ENCODE peak calls at places on chromosomes 6 and 20, in six cellular contexts. I is endothelial cell of umbilical vein, T is GM12878, V is A549, W is HepG2, X is K562. C is an unnamed sample.

GRCh38 chr20:13525225-13525940 is 113.3 kb downstream of the TASP1 start:
- DNase-seq in T (no peak), V (peak; percentile 87), W (peak; percentile 68), X (no peak), I (peak; percentile 57), C (no peak)

GRCh38 chr6:161748535-161749386 is 474.9 kb upstream of the AGPAT4 start:
- DNase-seq in V (peak; percentile 20), I (peak; percentile 5), T (no peak), X (peak; percentile 53), W (peak; percentile 28), C (peak; percentile 50)

GRCh38 chr6:24876496-24877465 is 59.0 kb downstream of the RIPOR2 start:
- DNase-seq in X (no peak), I (no peak), W (no peak), V (no peak), T (no peak), C (no peak)

GRCh38 chr6:21999012-21999528 is 297.8 kb downstream of the PRL start:
- DNase-seq in X (no peak), T (no peak), I (peak; percentile 89), V (no peak), W (no peak), C (no peak)

GRCh38 chr20:22339091-22339881 is 245.1 kb downstream of the FOXA2 start:
- DNase-seq in T (no peak), V (peak; percentile 91), X (peak; percentile 29), I (peak; percentile 64), W (peak; percentile 84), C (peak; percentile 80)

GRCh38 chr6:15441215-15441868 is 195.5 kb downstream of the JARID2 start:
- DNase-seq in X (peak; percentile 77), W (peak; percentile 65), V (peak; percentile 40), I (peak; percentile 63), T (no peak), C (peak; percentile 84)

GRCh38 chr6:81865712-81866111 is 113.2 kb upstream of the TENT5A start:
- DNase-seq in X (no peak), I (peak; percentile 88), W (peak; percentile 51), V (no peak), T (no peak), C (no peak)

GRCh38 chr20:52160805-52161204 is 30.8 kb downstream of the ZFP64 start:
- DNase-seq in I (no peak), W (no peak), T (no peak), X (no peak), V (no peak), C (no peak)

DNA sequence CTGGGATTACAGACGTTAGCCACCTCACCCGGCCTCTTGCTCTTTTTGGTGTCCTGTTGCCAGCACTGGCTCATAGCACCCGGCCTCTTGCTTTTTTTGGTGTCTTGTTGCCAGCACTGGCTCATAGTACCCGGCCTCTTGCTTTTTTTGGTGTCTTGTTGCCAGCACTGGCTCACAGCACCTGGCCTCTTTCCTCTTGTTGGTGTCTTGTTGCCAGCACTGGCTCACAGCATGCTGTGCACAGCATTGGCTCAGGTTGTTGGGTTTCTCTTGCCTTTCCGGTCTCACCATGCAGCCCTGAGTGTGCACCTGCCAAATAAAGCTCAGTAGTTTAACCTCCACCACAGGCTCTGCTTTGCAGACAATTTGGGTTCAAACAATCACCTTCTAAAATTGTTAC is 208.2 kb downstream of the THBS2 start:
- DNase-seq in I (no peak), W (no peak), T (no peak), X (no peak), V (no peak), C (no peak)
- TF ChIP-seq MYC in I (no peak), W (no peak), T (no peak), X (no peak), V (no peak), C (no peak)

GRCh38 chr6:56692586-56693245 is 50.0 kb upstream of the DST start:
- DNase-seq in V (no peak), I (no peak), X (no peak), W (peak; percentile 47), T (no peak), C (no peak)
- H3K4me3 ChIP-seq in V (peak overlapping the region; percentile 41), I (no peak overlapping the region), X (no peak overlapping the region), W (peak overlapping the region; percentile 64), T (no peak overlapping the region), C (no peak overlapping the region)

GRCh38 chr20:17534077-17534476 is 2.9 kb upstream of the BFSP1 start:
- DNase-seq in V (no peak), X (no peak), I (no peak), W (no peak), T (no peak), C (no peak)

GRCh38 chr20:17537959-17538358 is 6.8 kb upstream of the BFSP1 start:
- DNase-seq in T (no peak), V (no peak), W (no peak), I (no peak), X (no peak), C (no peak)

GRCh38 chr20:17538517-17539170 is 7.5 kb upstream of the BFSP1 start:
- DNase-seq in I (no peak), V (peak; percentile 69), W (no peak), X (no peak), T (peak; percentile 21), C (peak; percentile 72)

GRCh38 chr20:17533396-17533795 is 2.2 kb upstream of the BFSP1 start:
- DNase-seq in X (peak; percentile 44), W (peak; percentile 71), I (peak; percentile 38), T (no peak), V (peak; percentile 85), C (peak; percentile 85)

DNA sequence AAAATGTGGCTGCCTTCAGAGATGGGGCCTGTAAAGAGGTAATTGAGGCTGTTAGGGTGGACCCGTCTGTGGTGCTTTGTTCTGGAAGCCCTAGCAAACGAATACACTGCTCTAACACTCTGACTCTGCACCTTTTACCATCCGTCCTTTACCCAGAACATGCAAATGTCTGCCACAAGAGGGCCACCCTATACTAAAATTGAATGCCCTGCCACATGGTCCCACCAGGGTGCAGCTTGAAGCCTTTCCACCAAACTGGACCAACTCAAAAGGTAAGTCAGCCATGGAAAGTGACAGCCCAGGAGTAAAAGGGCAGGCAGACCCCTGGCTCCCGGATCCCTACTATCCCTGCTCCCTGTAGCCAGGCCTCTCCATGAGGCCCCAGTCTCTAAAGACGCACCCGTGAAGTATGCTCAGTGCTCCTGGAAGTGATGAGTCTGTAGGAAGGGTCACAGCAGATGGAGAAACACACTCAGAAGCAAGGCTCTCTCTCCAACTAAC is 5.8 kb upstream of the BFSP1 start:
- DNase-seq in W (peak; percentile 90), I (peak; percentile 86), V (peak; percentile 90), T (no peak), X (peak; percentile 77), C (peak; percentile 85)
- TF ChIP-seq MYC in W (peak; percentile 74), I (peak; percentile 80), V (peak; percentile 96), T (no peak), X (peak; percentile 89), C (peak; percentile 98)

GRCh38 chr6:117548797-117549301 is 53.5 kb downstream of the GOPC start:
- DNase-seq in I (peak; percentile 87), W (peak; percentile 77), X (no peak), T (no peak), V (peak; percentile 39), C (no peak)
- H3K4me3 ChIP-seq in I (no peak overlapping the region), W (no peak overlapping the region), X (no peak overlapping the region), T (no peak overlapping the region), V (no peak overlapping the region), C (no peak overlapping the region)

DNA sequence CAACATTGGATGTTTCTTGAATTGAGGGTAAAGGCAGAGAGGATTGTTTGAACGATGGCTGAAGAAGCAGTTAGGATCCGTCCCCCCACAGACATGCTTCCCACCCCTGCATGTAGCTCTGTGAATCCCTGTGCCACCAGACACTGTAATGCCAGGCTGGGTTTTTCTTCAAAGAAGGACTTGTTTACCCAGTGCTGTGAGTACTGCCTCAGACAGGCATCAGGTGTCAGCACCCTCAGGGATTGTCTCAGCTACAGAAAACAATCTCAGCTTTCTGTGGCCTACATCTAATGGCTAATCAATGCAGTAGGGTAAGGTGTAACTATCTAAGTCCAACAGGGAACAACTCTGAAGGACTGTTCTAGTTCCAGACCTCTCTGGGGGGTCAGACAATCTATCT is 853.0 kb upstream of the EPHA7 start:
- DNase-seq in I (no peak), T (no peak), X (no peak), W (no peak), V (no peak), C (no peak)
- TF ChIP-seq MYC in I (no peak), T (no peak), X (no peak), W (no peak), V (no peak), C (no peak)

GRCh38 chr20:64049060-64049886 is at the start of gene SOX18:
- DNase-seq in V (peak; percentile 59), T (no peak), X (peak; percentile 90), W (no peak), I (peak; percentile 48), C (peak; percentile 87)

GRCh38 chr20:64049887-64050260 is 435 bp upstream of the SOX18 start:
- DNase-seq in I (peak; percentile 49), T (no peak), W (no peak), V (no peak), X (no peak), C (peak; percentile 96)

GRCh38 chr20:64047046-64047389 is 2.4 kb downstream of the SOX18 start:
- DNase-seq in V (no peak), W (no peak), X (no peak), I (peak; percentile 28), T (no peak), C (no peak)

GRCh38 chr20:64047968-64048401 is 1.5 kb downstream of the SOX18 start:
- DNase-seq in T (no peak), X (no peak), W (no peak), I (peak; percentile 21), V (no peak), C (peak; percentile 80)

DNA sequence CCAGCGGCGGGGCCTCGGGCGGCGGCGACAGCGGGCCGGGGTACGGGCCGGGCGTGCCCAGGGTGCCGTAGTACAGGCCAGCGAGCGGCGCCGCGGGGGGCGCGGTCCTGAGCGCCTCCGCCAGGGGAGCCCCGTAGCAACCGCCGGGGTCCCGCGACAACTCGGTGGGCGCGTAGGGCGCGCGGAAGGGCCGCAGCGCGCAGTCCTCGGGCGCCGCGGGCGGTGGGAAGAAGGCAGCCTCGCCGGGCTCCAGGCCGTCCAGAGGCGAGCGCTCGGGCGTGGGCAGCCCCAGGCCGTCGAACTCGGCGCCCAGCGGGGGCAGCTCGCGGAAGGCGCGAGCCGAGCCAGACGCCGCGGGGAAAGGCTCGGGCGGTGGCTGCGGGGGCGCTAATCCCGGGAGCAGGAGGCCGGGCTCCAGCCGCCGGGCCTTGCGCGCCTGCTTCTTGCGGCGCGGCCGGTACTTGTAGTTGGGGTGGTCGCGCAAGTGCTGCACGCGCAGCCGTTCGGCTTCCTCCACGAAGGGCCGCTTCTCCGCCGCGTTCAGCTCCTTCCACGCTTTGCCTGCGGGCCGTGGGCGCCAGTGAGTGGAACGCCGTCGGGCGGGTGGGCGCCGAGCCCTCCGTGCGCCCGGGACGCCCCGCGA is 916 bp downstream of the SOX18 start:
- DNase-seq in I (no peak), W (no peak), X (no peak), T (no peak), V (no peak), C (peak; percentile 64)
- H3K4me3 ChIP-seq in I (peak overlapping the region; percentile 88), W (no peak overlapping the region), X (peak overlapping the region; percentile 44), T (no peak overlapping the region), V (peak overlapping the region; percentile 67), C (peak overlapping the region; percentile 62)